ENCODE peak calls at places on chromosomes 12 and 14, in seven cellular contexts. K is IMR-90; R is astrocyte of the spinal cord; T is testis; H is A549; S is central memory CD4-positive, alpha-beta T cell; M is C1 segment of cervical spinal cord. F is an unnamed sample.

GRCh38 chr12:81089412-81089811 is 11.5 kb downstream of the ACSS3 start:
- DNase-seq in K (no peak), R (no peak), T (no peak), H (no peak), S (no peak), M (no peak), F (no peak)

GRCh38 chr12:66647034-66647691 is 31.7 kb downstream of the GRIP1 start:
- DNase-seq in K (peak), R (peak), T (no peak), H (no peak), S (no peak), M (no peak), F (peak)

GRCh38 chr14:60266021-60266937 is 17.3 kb downstream of the PPM1A start:
- DNase-seq in K (no peak), R (no peak), T (peak), H (no peak), S (peak), M (no peak), F (peak)

GRCh38 chr12:6828671-6829531 is 694 bp downstream of the P3H3 start:
- DNase-seq in K (peak), R (peak), T (peak), H (peak), S (peak), M (no peak), F (peak)

GRCh38 chr12:118183711-118184110 is 47.8 kb downstream of the PEBP1 start:
- DNase-seq in K (no peak), R (no peak), T (no peak), H (no peak), S (no peak), M (no peak), F (no peak)

GRCh38 chr12:2794261-2794735 is 472 bp upstream of the FKBP4 start:
- DNase-seq in K (no peak), R (no peak), T (peak), H (no peak), S (peak), M (peak), F (peak)

GRCh38 chr12:308511-308910 is 45.9 kb upstream of the SLC6A13 start:
- DNase-seq in K (no peak), R (no peak), T (no peak), H (no peak), S (no peak), M (no peak), F (no peak)

GRCh38 chr14:28653521-28653920 is 113.1 kb upstream of the FOXG1 start:
- DNase-seq in K (peak), R (peak), T (no peak), H (peak), S (no peak), M (no peak), F (peak)

GRCh38 chr14:62445570-62445969 is 599.7 kb downstream of the KCNH5 start:
- DNase-seq in K (no peak), R (no peak), T (no peak), H (no peak), S (no peak), M (no peak), F (no peak)

GRCh38 chr14:101774006-101774755 is 12.7 kb downstream of the PPP2R5C start:
- DNase-seq in K (no peak), R (no peak), T (no peak), H (no peak), S (no peak), M (peak), F (no peak)

GRCh38 chr12:49277466-49277865 is 12.6 kb downstream of the TUBA1C start:
- DNase-seq in K (no peak), R (no peak), T (no peak), H (no peak), S (no peak), M (no peak), F (no peak)

GRCh38 chr14:94650444-94650775 is 38.2 kb downstream of the SERPINA3 start:
- DNase-seq in K (no peak), R (no peak), T (no peak), H (no peak), S (no peak), M (no peak), F (no peak)